ENCODE peak calls at places on chromosomes 6 and 20, in seven cellular contexts. One of them, this sample, is unnamed.

GRCh38 chr6:36032245-36032644 is 4.6 kb downstream of the MAPK14 start:
- DNase-seq in AG08396: no peak
- DNase-seq in esophagus squamous epithelium: no peak
- DNase-seq in kidney glomerular epithelial cell: no peak
- DNase-seq in epithelial cell of esophagus: no peak
- DNase-seq in breast epithelium: no peak
- DNase-seq in stimulated activated CD4-positive, alpha-beta T cell treated with anti-CD3 and anti-CD28 coated beads, Interleukin-15, amount 100 ng/mL, for 24 hours: no peak
- DNase-seq in this sample: no peak

GRCh38 chr6:83976871-83977270 is 56.7 kb upstream of the MRAP2 start:
- DNase-seq in esophagus squamous epithelium: no peak
- DNase-seq in breast epithelium: no peak
- DNase-seq in epithelial cell of esophagus: peak; percentile 44
- DNase-seq in stimulated activated CD4-positive, alpha-beta T cell treated with anti-CD3 and anti-CD28 coated beads, Interleukin-15, amount 100 ng/mL, for 24 hours: no peak
- DNase-seq in kidney glomerular epithelial cell: no peak
- DNase-seq in AG08396: no peak
- DNase-seq in this sample: no peak

GRCh38 chr6:102051001-102051400 is 657.5 kb downstream of the GRIK2 start:
- DNase-seq in stimulated activated CD4-positive, alpha-beta T cell treated with anti-CD3 and anti-CD28 coated beads, Interleukin-15, amount 100 ng/mL, for 24 hours: no peak
- DNase-seq in breast epithelium: no peak
- DNase-seq in epithelial cell of esophagus: no peak
- DNase-seq in esophagus squamous epithelium: no peak
- DNase-seq in kidney glomerular epithelial cell: no peak
- DNase-seq in AG08396: no peak
- DNase-seq in this sample: no peak

GRCh38 chr20:13525225-13525940 is 113.3 kb downstream of the TASP1 start:
- DNase-seq in epithelial cell of esophagus: peak; percentile 96
- DNase-seq in esophagus squamous epithelium: no peak
- DNase-seq in stimulated activated CD4-positive, alpha-beta T cell treated with anti-CD3 and anti-CD28 coated beads, Interleukin-15, amount 100 ng/mL, for 24 hours: no peak
- DNase-seq in kidney glomerular epithelial cell: peak; percentile 70
- DNase-seq in AG08396: peak; percentile 79
- DNase-seq in breast epithelium: no peak
- DNase-seq in this sample: no peak

GRCh38 chr6:130676773-130677144 is 150.4 kb upstream of the SMLR1 start:
- DNase-seq in AG08396: no peak
- DNase-seq in esophagus squamous epithelium: no peak
- DNase-seq in epithelial cell of esophagus: no peak
- DNase-seq in kidney glomerular epithelial cell: no peak
- DNase-seq in stimulated activated CD4-positive, alpha-beta T cell treated with anti-CD3 and anti-CD28 coated beads, Interleukin-15, amount 100 ng/mL, for 24 hours: no peak
- DNase-seq in breast epithelium: no peak
- DNase-seq in this sample: no peak

GRCh38 chr20:51985013-51985415 is 182.7 kb upstream of the SALL4 start:
- DNase-seq in AG08396: peak; percentile 84
- DNase-seq in stimulated activated CD4-positive, alpha-beta T cell treated with anti-CD3 and anti-CD28 coated beads, Interleukin-15, amount 100 ng/mL, for 24 hours: no peak
- DNase-seq in epithelial cell of esophagus: peak; percentile 92
- DNase-seq in kidney glomerular epithelial cell: peak; percentile 93
- DNase-seq in breast epithelium: no peak
- DNase-seq in esophagus squamous epithelium: no peak
- DNase-seq in this sample: peak; percentile 10

GRCh38 chr6:44801188-44801587 is 413.7 kb downstream of the CDC5L start:
- DNase-seq in esophagus squamous epithelium: no peak
- DNase-seq in epithelial cell of esophagus: no peak
- DNase-seq in kidney glomerular epithelial cell: no peak
- DNase-seq in AG08396: no peak
- DNase-seq in breast epithelium: no peak
- DNase-seq in stimulated activated CD4-positive, alpha-beta T cell treated with anti-CD3 and anti-CD28 coated beads, Interleukin-15, amount 100 ng/mL, for 24 hours: no peak
- DNase-seq in this sample: no peak

GRCh38 chr6:170046786-170047626 is 243.9 kb downstream of the DLL1 start:
- DNase-seq in epithelial cell of esophagus: no peak
- DNase-seq in stimulated activated CD4-positive, alpha-beta T cell treated with anti-CD3 and anti-CD28 coated beads, Interleukin-15, amount 100 ng/mL, for 24 hours: no peak
- DNase-seq in AG08396: no peak
- DNase-seq in breast epithelium: peak; percentile 38
- DNase-seq in esophagus squamous epithelium: no peak
- DNase-seq in kidney glomerular epithelial cell: no peak
- DNase-seq in this sample: peak; percentile 1

GRCh38 chr6:28124350-28124970 is at the start of gene ZSCAN16:
- DNase-seq in stimulated activated CD4-positive, alpha-beta T cell treated with anti-CD3 and anti-CD28 coated beads, Interleukin-15, amount 100 ng/mL, for 24 hours: peak; percentile 82
- DNase-seq in AG08396: peak; percentile 86
- DNase-seq in esophagus squamous epithelium: peak; percentile 10
- DNase-seq in epithelial cell of esophagus: peak; percentile 91
- DNase-seq in breast epithelium: peak; percentile 78
- DNase-seq in kidney glomerular epithelial cell: peak; percentile 78
- DNase-seq in this sample: peak; percentile 91

GRCh38 chr20:44471481-44471882 is 4.2 kb upstream of the TTPAL start:
- DNase-seq in epithelial cell of esophagus: peak; percentile 46
- DNase-seq in stimulated activated CD4-positive, alpha-beta T cell treated with anti-CD3 and anti-CD28 coated beads, Interleukin-15, amount 100 ng/mL, for 24 hours: no peak
- DNase-seq in breast epithelium: no peak
- DNase-seq in AG08396: peak; percentile 27
- DNase-seq in esophagus squamous epithelium: no peak
- DNase-seq in kidney glomerular epithelial cell: no peak
- DNase-seq in this sample: no peak

GRCh38 chr6:7035837-7036249 is 71.9 kb upstream of the RREB1 start:
- DNase-seq in kidney glomerular epithelial cell: no peak
- DNase-seq in stimulated activated CD4-positive, alpha-beta T cell treated with anti-CD3 and anti-CD28 coated beads, Interleukin-15, amount 100 ng/mL, for 24 hours: no peak
- DNase-seq in epithelial cell of esophagus: no peak
- DNase-seq in breast epithelium: no peak
- DNase-seq in AG08396: no peak
- DNase-seq in esophagus squamous epithelium: no peak
- DNase-seq in this sample: no peak

GRCh38 chr20:2799688-2800589 is 488 bp downstream of the CPXM1 start:
- DNase-seq in stimulated activated CD4-positive, alpha-beta T cell treated with anti-CD3 and anti-CD28 coated beads, Interleukin-15, amount 100 ng/mL, for 24 hours: peak; percentile 29
- DNase-seq in esophagus squamous epithelium: no peak
- DNase-seq in AG08396: peak; percentile 56
- DNase-seq in breast epithelium: no peak
- DNase-seq in kidney glomerular epithelial cell: no peak
- DNase-seq in epithelial cell of esophagus: no peak
- DNase-seq in this sample: no peak

GRCh38 chr20:23435675-23436539 is 3.6 kb upstream of the CSTL1 start:
- DNase-seq in stimulated activated CD4-positive, alpha-beta T cell treated with anti-CD3 and anti-CD28 coated beads, Interleukin-15, amount 100 ng/mL, for 24 hours: no peak
- DNase-seq in esophagus squamous epithelium: no peak
- DNase-seq in breast epithelium: peak; percentile 75
- DNase-seq in kidney glomerular epithelial cell: no peak
- DNase-seq in epithelial cell of esophagus: no peak
- DNase-seq in AG08396: no peak
- DNase-seq in this sample: no peak